ENCODE peak calls at places on chromosomes 3 and 15, in eight cellular contexts. G, L, T, B, Q, O, H and Z are unnamed samples.

GRCh38 chr15:77187751-77188464 is 117.0 kb upstream of the TSPAN3 start:
- DNase-seq in G (peak), L (no peak), T (no peak), B (no peak), Q (peak), O (no peak), H (no peak), Z (peak)

GRCh38 chr15:80179025-80179759 is 26.4 kb downstream of the FAH start:
- DNase-seq in G (peak), L (no peak), T (no peak), B (no peak), Q (peak), O (no peak), H (no peak), Z (peak)

GRCh38 chr3:78887608-78888011 is 880.2 kb downstream of the ROBO1 start:
- DNase-seq in G (no peak), L (no peak), T (no peak), B (no peak), Q (peak), O (no peak), H (peak), Z (no peak)

GRCh38 chr3:97350976-97351375 is 413.6 kb upstream of the ARL6 start:
- DNase-seq in G (no peak), L (no peak), T (no peak), B (no peak), Q (no peak), O (no peak), H (no peak), Z (no peak)

GRCh38 chr15:74312445-74313007 is 54.9 kb downstream of the CYP11A1 start:
- DNase-seq in G (no peak), L (no peak), T (no peak), B (no peak), Q (no peak), O (no peak), H (no peak), Z (no peak)

GRCh38 chr3:170585937-170586310 is at the start of gene SLC7A14:
- DNase-seq in G (no peak), L (no peak), T (no peak), B (no peak), Q (no peak), O (peak), H (no peak), Z (no peak)

GRCh38 chr3:134377896-134378295 is 3.6 kb upstream of the AMOTL2 start:
- DNase-seq in G (no peak), L (no peak), T (no peak), B (no peak), Q (no peak), O (no peak), H (no peak), Z (no peak)

GRCh38 chr3:150242220-150242938 is 165.7 kb upstream of the TSC22D2 start:
- DNase-seq in G (no peak), L (no peak), T (no peak), B (no peak), Q (peak), O (no peak), H (no peak), Z (no peak)

GRCh38 chr3:11563159-11563558 is 80.6 kb downstream of the VGLL4 start:
- DNase-seq in G (no peak), L (no peak), T (no peak), B (no peak), Q (no peak), O (no peak), H (no peak), Z (no peak)

GRCh38 chr3:58404396-58404795 is 29.2 kb downstream of the PDHB start:
- DNase-seq in G (peak), L (no peak), T (no peak), B (no peak), Q (peak), O (no peak), H (no peak), Z (no peak)

GRCh38 chr3:17057316-17057715 is 172.6 kb downstream of the PLCL2 start:
- DNase-seq in G (peak), L (no peak), T (no peak), B (no peak), Q (no peak), O (no peak), H (no peak), Z (no peak)